ENCODE peak calls at places on chromosomes 16 and 17, in six cellular contexts. A is PC-9, S is choroid plexus epithelial cell, L is right lobe of liver, G is skeletal muscle cell, M is heart left ventricle. J is an unnamed sample.

GRCh38 chr17:31190351-31190750 is 95.6 kb downstream of the NF1 start:
- DNase-seq in A (no peak), S (peak), M (no peak), G (no peak), L (no peak), J (no peak)

GRCh38 chr16:46920402-46921068 is 36.4 kb downstream of the GPT2 start:
- DNase-seq in M (no peak), S (no peak), A (peak), G (no peak), L (no peak), J (no peak)

GRCh38 chr17:2102931-2103398 is 48.1 kb downstream of the HIC1 start:
- DNase-seq in S (peak), G (no peak), M (no peak), A (peak), L (no peak), J (no peak)

GRCh38 chr17:31508310-31509094 is 117.0 kb downstream of the RAB11FIP4 start:
- DNase-seq in A (no peak), G (no peak), L (peak), M (no peak), S (no peak), J (no peak)

GRCh38 chr16:75494696-75495601 is at the start of gene CHST6:
- DNase-seq in S (peak), L (no peak), A (peak), G (no peak), M (peak), J (no peak)

GRCh38 chr16:79008869-79009179 is 591.7 kb downstream of the MAF start:
- DNase-seq in L (no peak), M (no peak), A (no peak), S (no peak), G (no peak), J (no peak)

GRCh38 chr16:74991593-74992403 is 6.9 kb upstream of the WDR59 start:
- DNase-seq in L (peak), S (no peak), G (no peak), A (no peak), M (no peak), J (no peak)

GRCh38 chr17:78637146-78637545 is 60.0 kb upstream of the DNAH17 start:
- DNase-seq in G (no peak), S (no peak), L (no peak), M (no peak), A (no peak), J (no peak)

GRCh38 chr16:47129755-47130435 is 13.8 kb downstream of the NETO2 start:
- DNase-seq in L (no peak), G (no peak), M (no peak), S (no peak), A (no peak), J (no peak)

GRCh38 chr16:50313596-50314483 is 47.5 kb downstream of the ADCY7 start:
- DNase-seq in A (peak), S (peak), G (no peak), M (peak), L (peak), J (no peak)

GRCh38 chr16:84832488-84833141 is 12.8 kb downstream of the CRISPLD2 start:
- DNase-seq in A (no peak), M (peak), G (peak), L (peak), S (peak), J (peak)

GRCh38 chr16:58024673-58025350 is 742 bp upstream of the MMP15 start:
- DNase-seq in G (no peak), A (peak), L (peak), S (peak), M (peak), J (no peak)

GRCh38 chr17:56902350-56902749 is 11.5 kb downstream of the TRIM25 start:
- DNase-seq in G (peak), S (peak), M (no peak), L (no peak), A (peak), J (no peak)

GRCh38 chr17:21268596-21269188 is 15.5 kb upstream of the NATD1 start:
- DNase-seq in L (no peak), S (no peak), M (no peak), A (no peak), G (no peak), J (no peak)

GRCh38 chr17:59914274-59914854 is 21.4 kb downstream of the RPS6KB1 start:
- DNase-seq in G (no peak), S (peak), M (no peak), A (no peak), L (no peak), J (no peak)

GRCh38 chr16:16183562-16183961 is 39.7 kb downstream of the ABCC6 start:
- DNase-seq in G (no peak), S (peak), A (no peak), M (peak), L (no peak), J (no peak)

GRCh38 chr17:43125967-43126910 is 1.1 kb upstream of the BRCA1 start:
- DNase-seq in M (peak), S (no peak), L (no peak), G (no peak), A (no peak), J (no peak)

GRCh38 chr17:59763861-59764260 is 56.4 kb downstream of the VMP1 start:
- DNase-seq in G (peak), A (no peak), S (peak), M (no peak), L (no peak), J (no peak)

GRCh38 chr17:29143894-29144293 is 36.3 kb downstream of the MYO18A start:
- DNase-seq in G (no peak), L (peak), A (no peak), M (no peak), S (no peak), J (no peak)

GRCh38 chr16:1431497-1432270 is 806 bp downstream of the PERCC1 start:
- DNase-seq in L (no peak), M (peak), S (no peak), G (no peak), A (no peak), J (no peak)

GRCh38 chr17:51860934-51861561 is 297.5 kb downstream of the CA10 start:
- DNase-seq in G (no peak), L (no peak), M (no peak), S (peak), A (no peak), J (no peak)

GRCh38 chr17:28760561-28760960 is 16.8 kb downstream of the TRAF4 start:
- DNase-seq in M (no peak), L (no peak), S (no peak), A (no peak), G (no peak), J (no peak)

GRCh38 chr17:50304781-50305404 is 30.6 kb downstream of the TMEM92 start:
- DNase-seq in S (peak), G (no peak), M (no peak), A (no peak), L (no peak), J (no peak)

GRCh38 chr16:89741342-89742014 is 20.1 kb downstream of the ZNF276 start:
- DNase-seq in A (no peak), G (no peak), L (no peak), S (no peak), M (no peak), J (no peak)
- H3K4me3 ChIP-seq in A (no peak), G (no peak), L (no peak), S (no peak), M (no peak), J (no peak)

DNA sequence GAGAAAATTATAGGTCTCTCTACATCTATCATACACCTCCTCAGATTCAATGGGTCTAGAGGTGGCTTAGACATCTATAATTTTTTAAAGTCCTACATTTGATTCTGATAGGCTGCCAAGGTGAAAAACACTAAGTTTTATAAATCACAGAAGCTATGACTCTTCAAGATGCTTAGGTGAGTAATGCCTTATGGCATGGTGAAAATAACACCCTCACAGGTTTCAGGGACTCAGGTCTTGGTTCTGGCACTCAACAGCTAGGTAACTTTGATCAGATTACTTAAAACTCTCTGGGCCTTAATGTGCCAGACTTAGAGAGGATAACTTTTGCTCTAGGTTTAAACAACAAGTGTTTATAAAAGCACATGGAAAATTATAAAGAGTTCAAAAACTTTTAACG is 2.0 kb upstream of the COX10 start:
- DNase-seq in G (no peak), S (no peak), M (no peak), A (no peak), L (no peak), J (no peak)
- H3K4me3 ChIP-seq in G (no peak), S (no peak), M (no peak), A (no peak), L (no peak), J (no peak)

GRCh38 chr16:30114411-30114810 is 1.1 kb upstream of the GDPD3 start:
- DNase-seq in S (no peak), M (no peak), A (no peak), G (no peak), L (no peak), J (no peak)

GRCh38 chr16:30113711-30114333 is 485 bp upstream of the GDPD3 start:
- DNase-seq in S (no peak), G (no peak), L (no peak), M (no peak), A (peak), J (no peak)

GRCh38 chr16:30112197-30113030 is 923 bp downstream of the GDPD3 start:
- DNase-seq in G (no peak), A (peak), L (peak), S (peak), M (peak), J (no peak)

GRCh38 chr16:30115238-30115637 is 1.9 kb upstream of the GDPD3 start:
- DNase-seq in A (peak), L (no peak), G (no peak), S (no peak), M (no peak), J (no peak)

DNA sequence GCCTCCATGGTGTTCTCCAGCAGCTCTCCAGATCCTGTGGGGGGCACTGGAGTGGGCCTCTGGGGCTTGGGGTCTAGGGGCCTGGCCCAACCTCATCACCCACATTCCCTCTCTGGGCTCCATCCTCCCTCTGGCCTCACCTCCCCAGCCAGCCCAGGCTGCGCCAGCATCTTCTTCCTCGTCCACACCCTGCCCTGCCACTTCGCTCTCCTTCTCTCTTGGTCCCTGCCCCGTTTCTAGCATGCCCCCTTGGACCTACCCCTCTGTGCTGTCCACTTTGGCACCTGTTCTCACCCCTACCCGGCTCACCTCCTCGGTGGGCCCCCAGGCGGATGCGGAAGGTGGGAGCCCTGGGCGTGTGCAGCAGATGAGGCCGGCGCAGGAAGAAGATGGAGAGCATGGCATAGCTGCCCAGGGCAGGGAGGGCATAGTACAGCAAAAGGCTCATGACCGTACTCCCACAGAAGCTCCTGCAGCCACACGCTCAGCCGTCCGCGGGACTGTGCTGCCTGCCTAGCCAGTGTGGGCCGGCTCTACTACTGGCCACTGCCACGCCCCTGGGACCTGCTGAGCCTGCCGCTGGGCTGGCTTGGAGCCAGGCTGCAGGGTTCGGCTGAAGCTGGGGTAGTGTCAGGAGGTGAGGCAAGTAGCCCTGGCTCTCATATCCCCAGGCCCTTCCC is at the start of gene GDPD3:
- DNase-seq in G (no peak), M (no peak), S (peak), A (peak), L (no peak), J (no peak)
- H3K4me3 ChIP-seq in G (no peak), M (no peak), S (no peak), A (no peak), L (no peak), J (no peak)

GRCh38 chr17:72530409-72530808 is 409.6 kb downstream of the SOX9 start:
- DNase-seq in S (no peak), A (no peak), M (no peak), L (no peak), G (no peak), J (no peak)
- H3K4me3 ChIP-seq in S (no peak), A (no peak), M (no peak), L (no peak), G (no peak), J (no peak)

DNA sequence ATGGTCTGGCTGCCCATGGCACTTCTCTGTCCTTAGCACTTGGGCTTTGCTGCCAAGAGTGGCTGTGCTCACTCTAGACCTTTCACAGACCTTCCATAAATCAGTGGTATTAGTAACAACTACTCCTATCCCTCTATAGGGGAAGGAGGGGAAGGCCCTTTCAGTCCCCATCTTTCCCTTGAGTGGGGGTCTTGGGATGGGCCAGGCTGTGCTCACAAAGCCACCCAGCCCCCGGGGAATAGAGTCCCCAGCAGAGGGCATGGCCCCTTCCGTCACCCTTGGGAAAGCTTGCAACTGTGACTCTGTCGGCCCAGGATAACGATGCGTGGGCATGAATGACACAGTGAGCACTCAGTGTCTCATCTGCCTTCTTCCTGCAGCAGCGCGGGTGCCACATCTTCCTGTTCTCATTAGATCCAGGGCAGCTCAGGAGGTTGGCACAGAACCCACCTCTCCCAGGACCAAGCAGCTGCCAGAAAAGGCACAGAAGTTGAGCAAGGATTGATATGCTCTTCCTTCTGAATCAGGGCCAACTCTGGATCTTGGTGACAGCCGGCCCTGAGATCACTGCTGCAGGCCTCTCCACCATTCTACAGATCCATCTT is 84.6 kb downstream of the MRC2 start:
- DNase-seq in L (no peak), S (no peak), A (no peak), M (no peak), G (no peak), J (no peak)
- H3K4me3 ChIP-seq in L (no peak), S (no peak), A (no peak), M (no peak), G (no peak), J (no peak)

GRCh38 chr16:24670623-24671454 is 58.6 kb upstream of the TNRC6A start:
- DNase-seq in M (peak), G (peak), S (peak), L (no peak), A (no peak), J (peak)
- H3K4me3 ChIP-seq in M (peak), G (peak), S (no peak), L (no peak), A (no peak), J (peak)

GRCh38 chr17:57956311-57957119 is 1.3 kb upstream of the CUEDC1 start:
- DNase-seq in L (no peak), M (no peak), S (no peak), A (no peak), G (no peak), J (no peak)

GRCh38 chr17:57955183-57955952 is at the start of gene CUEDC1:
- DNase-seq in A (peak), G (no peak), M (peak), L (peak), S (peak), J (no peak)

GRCh38 chr17:57953219-57953618 is 2.0 kb downstream of the CUEDC1 start:
- DNase-seq in G (no peak), S (no peak), A (no peak), L (no peak), M (no peak), J (no peak)

GRCh38 chr17:57954421-57955182 is 610 bp downstream of the CUEDC1 start:
- DNase-seq in S (no peak), M (peak), A (peak), G (no peak), L (peak), J (no peak)

GRCh38 chr17:57953703-57954420 is 1.4 kb downstream of the CUEDC1 start:
- DNase-seq in M (no peak), A (no peak), G (no peak), S (no peak), L (no peak), J (no peak)
- H3K4me3 ChIP-seq in M (peak), A (peak), G (peak), S (peak), L (peak), J (peak)

DNA sequence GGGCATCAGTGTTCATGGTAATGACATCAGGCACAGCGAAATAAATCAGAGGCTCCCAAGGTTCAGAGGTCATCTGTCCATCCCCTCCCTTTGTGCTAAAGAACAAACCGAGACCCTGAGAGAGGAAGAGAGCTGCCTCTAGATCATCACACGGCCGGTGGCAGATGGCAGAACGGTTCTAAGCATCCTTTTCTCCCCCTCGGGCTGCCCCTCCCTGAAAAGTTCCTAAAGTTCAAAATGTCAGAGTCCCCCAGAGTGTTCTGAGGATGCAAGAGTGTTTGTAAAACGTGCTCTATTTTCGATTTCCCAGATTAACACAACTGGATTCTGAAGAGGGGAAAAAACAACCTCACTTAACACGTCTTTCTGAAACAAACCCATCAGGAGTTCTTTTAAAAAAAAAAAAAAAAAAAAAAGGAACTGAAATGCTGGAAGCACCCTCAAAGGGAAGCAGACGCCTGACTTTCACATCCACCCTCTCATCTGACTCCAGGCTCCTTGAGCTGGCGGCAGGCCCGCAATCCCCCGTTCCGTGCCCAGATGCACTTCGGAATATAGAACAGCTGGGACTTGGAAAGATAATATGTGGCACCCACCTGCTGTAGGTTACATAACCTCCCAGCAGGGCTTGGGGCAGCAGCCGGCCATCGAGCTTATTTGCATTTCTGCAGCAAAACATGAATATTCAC is 115.5 kb upstream of the SMURF2 start:
- DNase-seq in A (no peak), S (no peak), G (no peak), L (no peak), M (peak), J (no peak)
- H3K4me3 ChIP-seq in A (no peak), S (no peak), G (peak), L (peak), M (peak), J (no peak)